ENCODE peak calls at places on chromosomes 5 and 9, in nine cellular contexts. C is uterus, L is IMR-90, A is transverse colon, R is GM12891, Z is spleen, M is upper lobe of left lung, K is H54, O is ovary. B is an unnamed sample.

GRCh38 chr5:127564002-127564769 is 46.7 kb downstream of the PRRC1 start:
- DNase-seq in C (no peak), L (peak), A (peak), R (peak), Z (no peak), M (no peak), K (no peak), O (peak), B (no peak)

GRCh38 chr5:154038241-154038603 is 488 bp downstream of the FAM114A2 start:
- DNase-seq in C (peak), L (no peak), A (peak), R (peak), Z (peak), M (no peak), K (peak), O (no peak), B (no peak)

GRCh38 chr5:32258406-32258805 is 54.3 kb downstream of the MTMR12 start:
- DNase-seq in C (no peak), L (no peak), A (no peak), R (no peak), Z (no peak), M (no peak), K (no peak), O (no peak), B (no peak)

GRCh38 chr5:84437673-84438315 is 53.1 kb upstream of the EDIL3 start:
- DNase-seq in C (no peak), L (peak), A (no peak), R (no peak), Z (no peak), M (no peak), K (no peak), O (no peak), B (no peak)

GRCh38 chr9:120386390-120387131 is 193.4 kb downstream of the CDK5RAP2 start:
- DNase-seq in C (no peak), L (no peak), A (no peak), R (no peak), Z (no peak), M (no peak), K (no peak), O (peak), B (no peak)

GRCh38 chr9:22528485-22528884 is 81.9 kb downstream of the DMRTA1 start:
- DNase-seq in C (no peak), L (peak), A (no peak), R (no peak), Z (no peak), M (no peak), K (no peak), O (no peak), B (no peak)

GRCh38 chr5:66680804-66681203 is 84.6 kb downstream of the MAST4 start:
- DNase-seq in C (no peak), L (no peak), A (no peak), R (no peak), Z (no peak), M (no peak), K (no peak), O (no peak), B (no peak)

GRCh38 chr5:80837679-80838078 is 122.5 kb upstream of the RASGRF2 start:
- DNase-seq in C (no peak), L (no peak), A (no peak), R (peak), Z (no peak), M (no peak), K (no peak), O (no peak), B (no peak)

GRCh38 chr9:83304686-83305085 is 233.5 kb downstream of the FRMD3 start:
- DNase-seq in C (peak), L (peak), A (peak), R (no peak), Z (no peak), M (peak), K (no peak), O (peak), B (peak)

GRCh38 chr9:95511952-95512750 is 4.6 kb downstream of the PTCH1 start:
- DNase-seq in C (no peak), L (no peak), A (no peak), R (no peak), Z (no peak), M (peak), K (no peak), O (no peak), B (no peak)

GRCh38 chr5:145847499-145848497 is 12.7 kb upstream of the PRELID2 start:
- DNase-seq in C (no peak), L (peak), A (no peak), R (no peak), Z (no peak), M (no peak), K (peak), O (no peak), B (no peak)

GRCh38 chr5:116645627-116646026 is 71.0 kb upstream of the SEMA6A start:
- DNase-seq in C (no peak), L (no peak), A (no peak), R (no peak), Z (no peak), M (no peak), K (no peak), O (no peak), B (no peak)

GRCh38 chr5:181037365-181037861 is 2.7 kb upstream of the BTNL9 start:
- DNase-seq in C (no peak), L (no peak), A (no peak), R (no peak), Z (peak), M (no peak), K (no peak), O (no peak), B (no peak)

GRCh38 chr9:117074782-117075510 is 339.9 kb downstream of the ASTN2 start:
- DNase-seq in C (no peak), L (no peak), A (no peak), R (no peak), Z (no peak), M (peak), K (no peak), O (no peak), B (no peak)

GRCh38 chr5:3490962-3491477 is 104.6 kb upstream of the IRX1 start:
- DNase-seq in C (no peak), L (no peak), A (no peak), R (no peak), Z (no peak), M (no peak), K (no peak), O (no peak), B (no peak)

GRCh38 chr9:134358026-134358967 is 32.0 kb downstream of the RXRA start:
- DNase-seq in C (no peak), L (peak), A (no peak), R (no peak), Z (no peak), M (peak), K (no peak), O (peak), B (no peak)

GRCh38 chr9:18327106-18327505 is 146.8 kb upstream of the ADAMTSL1 start:
- DNase-seq in C (no peak), L (no peak), A (no peak), R (no peak), Z (no peak), M (no peak), K (no peak), O (no peak), B (no peak)

GRCh38 chr5:149580808-149581191 is 498 bp upstream of the ARHGEF37 start:
- DNase-seq in C (no peak), L (no peak), A (no peak), R (no peak), Z (no peak), M (no peak), K (no peak), O (no peak), B (no peak)
- TF ChIP-seq POLR2A in C (no peak), L (no peak), A (no peak), R (no peak), Z (no peak), M (no peak), K (no peak), O (no peak), B (no peak)

GRCh38 chr5:163503106-163504090 is 2.0 kb upstream of the MAT2B start:
- DNase-seq in C (peak), L (peak), A (peak), R (no peak), Z (peak), M (no peak), K (no peak), O (peak), B (peak)
- TF ChIP-seq POLR2A in C (no peak), L (no peak), A (peak), R (no peak), Z (no peak), M (peak), K (no peak), O (no peak), B (peak)

GRCh38 chr9:34633851-34634550 is 3.6 kb downstream of the SIGMAR1 start:
- DNase-seq in C (peak), L (peak), A (peak), R (no peak), Z (peak), M (no peak), K (peak), O (peak), B (peak)
- TF ChIP-seq POLR2A in C (no peak), L (no peak), A (no peak), R (no peak), Z (no peak), M (no peak), K (no peak), O (no peak), B (no peak)

GRCh38 chr9:130010151-130010988 is 32.6 kb downstream of the FNBP1 start:
- DNase-seq in C (no peak), L (no peak), A (peak), R (no peak), Z (no peak), M (no peak), K (no peak), O (no peak), B (no peak)
- TF ChIP-seq POLR2A in C (no peak), L (no peak), A (no peak), R (peak), Z (no peak), M (no peak), K (no peak), O (no peak), B (no peak)

GRCh38 chr5:147831465-147831864 is at the start of gene SPINK1:
- DNase-seq in C (no peak), L (no peak), A (peak), R (no peak), Z (no peak), M (no peak), K (no peak), O (no peak), B (no peak)
- TF ChIP-seq POLR2A in C (no peak), L (no peak), A (peak), R (no peak), Z (no peak), M (no peak), K (no peak), O (no peak), B (no peak)

GRCh38 chr5:135384898-135385297 is 14.1 kb downstream of the MACROH2A1 start:
- DNase-seq in C (no peak), L (no peak), A (no peak), R (no peak), Z (peak), M (no peak), K (no peak), O (no peak), B (no peak)

GRCh38 chr5:135385576-135385975 is 13.5 kb downstream of the MACROH2A1 start:
- DNase-seq in C (no peak), L (no peak), A (no peak), R (no peak), Z (peak), M (no peak), K (no peak), O (no peak), B (no peak)

GRCh38 chr5:135387629-135387960 is 11.4 kb downstream of the MACROH2A1 start:
- DNase-seq in C (no peak), L (no peak), A (no peak), R (no peak), Z (no peak), M (no peak), K (no peak), O (no peak), B (no peak)

GRCh38 chr5:135386886-135387628 is 12.0 kb downstream of the MACROH2A1 start:
- DNase-seq in C (no peak), L (peak), A (peak), R (no peak), Z (peak), M (no peak), K (peak), O (no peak), B (peak)

DNA sequence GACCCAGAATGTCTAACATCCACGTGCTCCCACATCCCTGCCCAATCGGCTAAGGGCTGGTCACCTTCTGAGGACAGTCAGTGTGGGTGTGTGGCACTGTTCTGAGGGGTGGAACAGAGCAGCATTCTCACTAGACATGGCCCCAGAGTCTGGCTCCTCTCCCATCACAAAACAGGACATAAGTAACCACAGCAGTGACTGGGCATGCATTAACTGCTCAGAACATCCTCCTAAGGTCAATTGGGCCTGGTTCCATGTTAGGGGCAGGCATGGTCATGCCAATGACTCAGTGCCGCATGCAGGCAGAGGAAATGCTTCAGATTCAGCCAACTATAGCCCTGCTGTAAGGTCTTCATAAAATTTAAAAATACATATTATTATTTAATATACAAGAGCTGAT is 12.9 kb downstream of the MACROH2A1 start:
- DNase-seq in C (no peak), L (peak), A (no peak), R (no peak), Z (peak), M (no peak), K (no peak), O (no peak), B (no peak)
- TF ChIP-seq POLR2A in C (no peak), L (no peak), A (no peak), R (no peak), Z (no peak), M (peak), K (no peak), O (no peak), B (no peak)

GRCh38 chr9:128882677-128883590 is 1.0 kb downstream of the LRRC8A start:
- DNase-seq in C (no peak), L (no peak), A (no peak), R (no peak), Z (peak), M (no peak), K (no peak), O (peak), B (no peak)

GRCh38 chr9:128881627-128881883 is 195 bp downstream of the KYAT1 start:
- DNase-seq in C (no peak), L (no peak), A (no peak), R (no peak), Z (no peak), M (no peak), K (no peak), O (no peak), B (no peak)

GRCh38 chr9:128884164-128884563 is 2.2 kb downstream of the LRRC8A start:
- DNase-seq in C (no peak), L (no peak), A (no peak), R (no peak), Z (no peak), M (no peak), K (no peak), O (no peak), B (no peak)

GRCh38 chr9:128885376-128885775 is 3.4 kb downstream of the LRRC8A start:
- DNase-seq in C (no peak), L (no peak), A (no peak), R (no peak), Z (no peak), M (no peak), K (no peak), O (no peak), B (no peak)

GRCh38 chr9:128881884-128882676 is at the start of the genes KYAT1 and LRRC8A:
- DNase-seq in C (peak), L (peak), A (peak), R (peak), Z (peak), M (peak), K (peak), O (peak), B (peak)
- TF ChIP-seq POLR2A in C (peak), L (peak), A (no peak), R (peak), Z (no peak), M (peak), K (peak), O (peak), B (peak)

GRCh38 chr9:36974731-36975130 is 59.3 kb downstream of the PAX5 start:
- DNase-seq in C (no peak), L (no peak), A (no peak), R (no peak), Z (no peak), M (no peak), K (no peak), O (no peak), B (no peak)
- TF ChIP-seq POLR2A in C (no peak), L (no peak), A (no peak), R (no peak), Z (no peak), M (no peak), K (no peak), O (no peak), B (no peak)

GRCh38 chr5:62259699-62260220 is 46.2 kb upstream of the KIF2A start:
- DNase-seq in C (no peak), L (no peak), A (no peak), R (no peak), Z (no peak), M (no peak), K (no peak), O (no peak), B (no peak)

GRCh38 chr5:62256161-62257017 is 49.6 kb upstream of the KIF2A start:
- DNase-seq in C (no peak), L (no peak), A (no peak), R (no peak), Z (no peak), M (no peak), K (no peak), O (no peak), B (no peak)

GRCh38 chr5:62257018-62257367 is 49.0 kb upstream of the KIF2A start:
- DNase-seq in C (no peak), L (no peak), A (no peak), R (no peak), Z (no peak), M (no peak), K (no peak), O (no peak), B (no peak)

GRCh38 chr5:62260510-62260909 is 45.5 kb upstream of the KIF2A start:
- DNase-seq in C (no peak), L (no peak), A (no peak), R (no peak), Z (no peak), M (no peak), K (no peak), O (no peak), B (no peak)

DNA sequence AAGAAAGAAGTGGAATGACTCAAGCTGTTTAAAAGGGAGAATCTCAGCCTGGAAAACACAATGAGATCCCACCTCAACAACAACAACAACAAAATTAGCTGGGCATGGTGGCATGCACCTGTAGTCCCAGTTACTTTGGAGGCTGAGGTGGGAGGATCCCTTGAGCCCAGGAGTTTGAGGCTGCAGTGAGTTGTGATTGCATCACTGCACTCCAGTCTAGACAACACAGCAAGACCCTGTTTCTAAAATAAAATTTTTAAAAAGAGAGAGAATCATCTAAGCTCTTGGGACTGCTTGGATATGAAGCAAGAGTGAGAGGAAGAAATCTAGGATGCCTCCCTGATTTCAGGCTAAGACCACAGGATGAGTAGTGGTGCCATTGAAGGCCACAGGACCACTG is 47.4 kb upstream of the KIF2A start:
- DNase-seq in C (no peak), L (no peak), A (no peak), R (no peak), Z (no peak), M (no peak), K (no peak), O (no peak), B (no peak)
- TF ChIP-seq POLR2A in C (no peak), L (no peak), A (no peak), R (no peak), Z (no peak), M (no peak), K (no peak), O (no peak), B (no peak)